ENCODE peak calls at places on chromosomes 16 and 17, in four cellular contexts. T, I, A and E are unnamed samples.

GRCh38 chr17:51166987-51167931 is 1.0 kb downstream of the NME2 start:
- DNase-seq in T (no peak), I (peak), A (peak), E (peak)

GRCh38 chr17:74203439-74204240 is at the start of gene RPL38:
- DNase-seq in T (peak), I (peak), A (peak), E (peak)

GRCh38 chr16:52069866-52070265 is 477.1 kb downstream of the TOX3 start:
- DNase-seq in T (no peak), I (peak), A (no peak), E (no peak)

GRCh38 chr16:12406840-12407690 is 396.6 kb downstream of the CPPED1 start:
- DNase-seq in T (no peak), I (peak), A (no peak), E (no peak)

GRCh38 chr17:6077746-6078145 is 7.6 kb downstream of the WSCD1 start:
- DNase-seq in T (no peak), I (no peak), A (no peak), E (no peak)

GRCh38 chr17:27319536-27320221 is 25.8 kb downstream of the WSB1 start:
- DNase-seq in T (peak), I (no peak), A (peak), E (no peak)

GRCh38 chr16:65154321-65154720 is 32.5 kb upstream of the CDH11 start:
- DNase-seq in T (no peak), I (no peak), A (no peak), E (no peak)

GRCh38 chr17:79306688-79307323 is 232.2 kb downstream of the ENGASE start:
- DNase-seq in T (peak), I (no peak), A (peak), E (no peak)

GRCh38 chr17:32443827-32444300 is 446 bp upstream of the PSMD11 start:
- DNase-seq in T (no peak), I (no peak), A (no peak), E (no peak)

GRCh38 chr17:74190154-74190553 is 13.3 kb upstream of the RPL38 start:
- DNase-seq in T (no peak), I (peak), A (no peak), E (no peak)

GRCh38 chr16:9177861-9178260 is 86.4 kb downstream of the HAPSTR1 start:
- DNase-seq in T (no peak), I (no peak), A (no peak), E (no peak)

GRCh38 chr17:27290916-27291598 is 2.9 kb upstream of the WSB1 start:
- DNase-seq in T (no peak), I (no peak), A (no peak), E (no peak)

GRCh38 chr17:32870027-32870670 is 6.8 kb downstream of the MYO1D start:
- DNase-seq in T (no peak), I (no peak), A (no peak), E (no peak)

GRCh38 chr16:4936991-4937781 is at the start of gene PPL:
- DNase-seq in T (no peak), I (no peak), A (peak), E (peak)

GRCh38 chr16:67282447-67282805 is 3.1 kb downstream of the PLEKHG4 start:
- DNase-seq in T (no peak), I (no peak), A (no peak), E (no peak)

GRCh38 chr16:67283826-67284555 is 4.7 kb downstream of the PLEKHG4 start:
- DNase-seq in T (no peak), I (no peak), A (no peak), E (no peak)

GRCh38 chr16:67286441-67287235 is 7.3 kb downstream of the PLEKHG4 start:
- DNase-seq in T (no peak), I (no peak), A (no peak), E (no peak)

GRCh38 chr16:67283039-67283825 is 3.9 kb downstream of the PLEKHG4 start:
- DNase-seq in T (no peak), I (no peak), A (no peak), E (no peak)

GRCh38 chr16:67284699-67285646 is 5.6 kb downstream of the PLEKHG4 start:
- DNase-seq in T (no peak), I (peak), A (no peak), E (no peak)
- TF ChIP-seq CTCF in T (peak), I (peak), A (peak), E (no peak)

GRCh38 chr16:10579575-10579964 is 828 bp downstream of the EMP2 start:
- DNase-seq in T (no peak), I (no peak), A (no peak), E (no peak)

GRCh38 chr16:10577305-10578202 is 2.8 kb downstream of the EMP2 start:
- DNase-seq in T (no peak), I (no peak), A (peak), E (no peak)

GRCh38 chr16:10576390-10577304 is 3.8 kb downstream of the EMP2 start:
- DNase-seq in T (no peak), I (no peak), A (no peak), E (no peak)

GRCh38 chr16:10579965-10580918 is at the start of gene EMP2:
- DNase-seq in T (peak), I (peak), A (peak), E (peak)

GRCh38 chr16:10578474-10579316 is 1.7 kb downstream of the EMP2 start:
- DNase-seq in T (no peak), I (no peak), A (peak), E (no peak)
- TF ChIP-seq CTCF in T (no peak), I (no peak), A (peak), E (no peak)

GRCh38 chr17:81428521-81428920 is 33.3 kb downstream of the BAHCC1 start:
- DNase-seq in T (no peak), I (no peak), A (no peak), E (no peak)

GRCh38 chr17:81428121-81428515 is 32.9 kb downstream of the BAHCC1 start:
- DNase-seq in T (peak), I (no peak), A (no peak), E (no peak)

GRCh38 chr17:81428945-81429344 is 33.7 kb downstream of the BAHCC1 start:
- DNase-seq in T (no peak), I (no peak), A (no peak), E (no peak)

GRCh38 chr17:81429353-81429774 is 34.1 kb downstream of the BAHCC1 start:
- DNase-seq in T (no peak), I (peak), A (peak), E (no peak)

DNA sequence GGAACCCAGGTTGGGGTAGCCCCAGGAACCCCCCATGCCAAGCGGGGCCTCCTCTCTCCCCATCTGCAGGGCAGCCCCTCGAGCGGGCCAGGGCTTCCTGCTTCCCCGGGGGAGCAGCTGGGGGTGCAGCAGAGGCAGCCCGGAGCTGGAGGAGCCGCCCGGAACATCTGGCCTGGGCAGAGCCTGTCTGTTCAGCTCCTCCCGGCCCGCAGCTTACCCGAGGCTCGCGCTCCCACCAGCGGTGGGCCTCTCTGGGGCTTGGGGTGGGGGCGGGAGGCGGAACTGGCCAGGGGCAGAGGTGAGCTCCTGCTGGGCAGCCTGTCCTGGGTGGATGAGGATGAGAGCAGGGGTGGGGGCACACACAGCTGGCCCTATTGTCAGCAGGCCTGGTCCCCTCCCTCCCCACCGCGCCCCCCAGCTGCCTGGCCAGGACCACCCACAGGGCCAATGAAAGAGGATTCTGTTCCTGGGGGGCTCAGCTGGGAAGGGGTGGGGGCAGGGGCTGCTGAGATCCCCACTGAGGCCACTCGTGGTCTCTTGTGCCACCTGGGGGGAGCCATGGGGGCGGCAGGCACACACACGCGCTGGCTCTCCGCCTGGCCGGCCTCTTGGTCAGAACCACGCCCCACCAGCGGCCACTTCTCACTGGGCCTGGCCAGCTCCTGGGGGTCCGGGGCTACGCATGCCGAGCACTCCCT is 34.7 kb downstream of the BAHCC1 start:
- DNase-seq in T (no peak), I (no peak), A (peak), E (no peak)
- TF ChIP-seq CTCF in T (no peak), I (no peak), A (no peak), E (no peak)

GRCh38 chr17:44559288-44560249 is 2.3 kb downstream of the FZD2 start:
- DNase-seq in T (no peak), I (no peak), A (no peak), E (no peak)

GRCh38 chr17:44568311-44568710 is 11.0 kb downstream of the FZD2 start:
- DNase-seq in T (no peak), I (no peak), A (no peak), E (no peak)

GRCh38 chr17:44561237-44561623 is 3.9 kb downstream of the FZD2 start:
- DNase-seq in T (no peak), I (no peak), A (no peak), E (no peak)

GRCh38 chr17:44565866-44566443 is 8.7 kb downstream of the FZD2 start:
- DNase-seq in T (no peak), I (no peak), A (no peak), E (no peak)

DNA sequence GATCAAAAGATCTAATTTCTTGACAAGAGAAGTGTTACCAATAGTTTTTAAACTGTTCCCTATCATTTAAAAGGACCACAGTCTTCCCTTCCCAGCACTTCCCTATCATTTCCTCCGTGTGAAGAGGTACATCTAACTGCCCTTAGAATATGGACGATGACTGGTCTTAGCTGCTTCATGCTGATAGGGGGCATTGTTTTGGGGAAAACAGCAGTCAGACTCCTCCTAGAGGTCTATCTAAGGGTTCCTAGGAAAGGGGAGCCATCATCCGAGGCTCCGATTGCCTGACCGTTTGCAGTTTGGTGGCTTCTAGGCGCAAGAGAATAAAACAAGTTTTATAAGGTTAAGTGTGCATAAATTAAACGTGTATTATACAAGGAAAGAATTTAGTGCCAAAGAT is 7.1 kb downstream of the FZD2 start:
- DNase-seq in T (no peak), I (no peak), A (no peak), E (no peak)
- TF ChIP-seq CTCF in T (no peak), I (no peak), A (no peak), E (no peak)

GRCh38 chr17:75271233-75271954 is 363 bp upstream of the MIF4GD start:
- DNase-seq in T (no peak), I (peak), A (peak), E (peak)

GRCh38 chr17:75270966-75271232 is at the start of gene MIF4GD:
- DNase-seq in T (no peak), I (no peak), A (no peak), E (no peak)

GRCh38 chr17:75268931-75269330 is 2.1 kb downstream of the MIF4GD start:
- DNase-seq in T (no peak), I (no peak), A (no peak), E (no peak)

GRCh38 chr17:75271955-75272847 is 1.2 kb upstream of the MIF4GD start:
- DNase-seq in T (no peak), I (no peak), A (no peak), E (no peak)

GRCh38 chr17:75270218-75270965 is 639 bp downstream of the MIF4GD start:
- DNase-seq in T (no peak), I (peak), A (peak), E (no peak)
- TF ChIP-seq CTCF in T (peak), I (no peak), A (peak), E (no peak)

GRCh38 chr16:50021509-50021908 is 3.5 kb upstream of the CNEP1R1 start:
- DNase-seq in T (no peak), I (no peak), A (no peak), E (no peak)
- TF ChIP-seq CTCF in T (no peak), I (no peak), A (peak), E (no peak)

GRCh38 chr17:38783227-38783626 is 16.1 kb downstream of the PIP4K2B start:
- DNase-seq in T (no peak), I (no peak), A (no peak), E (no peak)
- TF ChIP-seq CTCF in T (no peak), I (no peak), A (no peak), E (no peak)